ENCODE peak calls at places on chromosome 3, in four cellular contexts. R is ovary, O is colonic mucosa, E is sigmoid colon. B is an unnamed sample.
A peak's percentile ranks its signal among the peaks of the same experiment; 100 is the strongest.

GRCh38 chr3:186042521-186043202 is 66.2 kb downstream of the ETV5 start:
- DNase-seq in R (no peak), O (no peak), E (no peak), B (no peak)

GRCh38 chr3:189824629-189825312 is 193.6 kb downstream of the TP63 start:
- DNase-seq in R (no peak), O (no peak), E (no peak), B (peak; percentile 95)

GRCh38 chr3:7520059-7520458 is 659.1 kb downstream of the GRM7 start:
- DNase-seq in R (no peak), O (no peak), E (no peak), B (no peak)

GRCh38 chr3:10833855-10834414 is 17.9 kb downstream of the SLC6A11 start:
- DNase-seq in R (no peak), O (no peak), E (no peak), B (no peak)

GRCh38 chr3:70358978-70359580 is 46.6 kb upstream of the MDFIC2 start:
- DNase-seq in R (no peak), O (peak; percentile 19), E (no peak), B (peak; percentile 19)

GRCh38 chr3:196684548-196685407 is 27.3 kb downstream of the CEP19 start:
- DNase-seq in R (peak; percentile 60), O (peak; percentile 75), E (peak; percentile 75), B (no peak)

GRCh38 chr3:97821413-97821809 is 400 bp upstream of the CRYBG3 start:
- DNase-seq in R (no peak), O (peak; percentile 61), E (peak; percentile 77), B (peak; percentile 5)

GRCh38 chr3:194218646-194219453 is 82.9 kb downstream of the HES1 start:
- DNase-seq in R (no peak), O (no peak), E (no peak), B (no peak)

GRCh38 chr3:138817685-138818084 is 17.0 kb downstream of the PIK3CB start:
- DNase-seq in R (no peak), O (no peak), E (no peak), B (no peak)

GRCh38 chr3:111538687-111539086 is 3.3 kb upstream of the CD96 start:
- DNase-seq in R (no peak), O (no peak), E (no peak), B (no peak)

GRCh38 chr3:166080096-166080495 is 242.9 kb upstream of the BCHE start:
- DNase-seq in R (no peak), O (no peak), E (no peak), B (no peak)

GRCh38 chr3:126835472-126836219 is 131.6 kb downstream of the CHCHD6 start:
- DNase-seq in R (no peak), O (no peak), E (peak; percentile 20), B (peak; percentile 18)

GRCh38 chr3:12230406-12230805 is 58.5 kb upstream of the PPARG start:
- DNase-seq in R (no peak), O (no peak), E (no peak), B (no peak)

GRCh38 chr3:149971403-149972075 is 844 bp upstream of the PFN2 start:
- DNase-seq in R (no peak), O (peak; percentile 57), E (peak; percentile 75), B (no peak)

GRCh38 chr3:129690406-129690805 is 83.9 kb upstream of the PLXND1 start:
- DNase-seq in R (no peak), O (peak; percentile 28), E (no peak), B (peak; percentile 31)

GRCh38 chr3:196753201-196753600 is 13.5 kb downstream of the PAK2 start:
- DNase-seq in R (no peak), O (no peak), E (no peak), B (no peak)

GRCh38 chr3:193716155-193716554 is 123.1 kb downstream of the OPA1 start:
- DNase-seq in R (no peak), O (no peak), E (no peak), B (no peak)

GRCh38 chr3:149586871-149587270 is 71.0 kb downstream of the WWTR1 start:
- DNase-seq in R (no peak), O (no peak), E (no peak), B (peak; percentile 81)

GRCh38 chr3:133644768-133645167 is 17.0 kb downstream of the TOPBP1 start:
- DNase-seq in R (no peak), O (no peak), E (no peak), B (peak; percentile 54)

GRCh38 chr3:151434151-151434890 is 26.5 kb downstream of the IGSF10 start:
- DNase-seq in R (no peak), O (no peak), E (no peak), B (peak; percentile 75)

GRCh38 chr3:101687142-101687931 is 819 bp upstream of the RPL24 start:
- DNase-seq in R (no peak), O (no peak), E (no peak), B (no peak)

GRCh38 chr3:125310623-125311076 is 64.5 kb downstream of the ZNF148 start:
- DNase-seq in R (no peak), O (peak; percentile 35), E (no peak), B (no peak)

GRCh38 chr3:19632099-19633074 is 301.6 kb downstream of the EFHB start:
- DNase-seq in R (no peak), O (no peak), E (no peak), B (no peak)

GRCh38 chr3:152360303-152360702 is 91.6 kb downstream of the MBNL1 start:
- DNase-seq in R (no peak), O (no peak), E (no peak), B (no peak)

GRCh38 chr3:115699741-115700140 is 76.4 kb downstream of the GAP43 start:
- DNase-seq in R (no peak), O (no peak), E (no peak), B (no peak)

GRCh38 chr3:93969443-93969842 is 4.3 kb downstream of the PROS1 start:
- DNase-seq in R (no peak), O (no peak), E (no peak), B (peak; percentile 10)

GRCh38 chr3:125120370-125121122 is 64.7 kb upstream of the HEG1 start:
- DNase-seq in R (no peak), O (no peak), E (no peak), B (no peak)

GRCh38 chr3:190585771-190586630 is 72.1 kb downstream of the IL1RAP start:
- DNase-seq in R (no peak), O (no peak), E (no peak), B (peak; percentile 94)

GRCh38 chr3:157129782-157130137 is 30.2 kb downstream of the CCNL1 start:
- DNase-seq in R (no peak), O (peak; percentile 66), E (no peak), B (no peak)

GRCh38 chr3:196519738-196520122 is 4.6 kb upstream of the SMCO1 start:
- DNase-seq in R (no peak), O (no peak), E (no peak), B (no peak)

GRCh38 chr3:10344147-10344943 is 23.4 kb upstream of the SEC13 start:
- DNase-seq in R (peak; percentile 42), O (peak; percentile 34), E (no peak), B (no peak)

GRCh38 chr3:54146383-54147239 is 24.3 kb downstream of the CACNA2D3 start:
- DNase-seq in R (peak; percentile 45), O (peak; percentile 37), E (no peak), B (no peak)

GRCh38 chr3:57577786-57578185 is 19.4 kb downstream of the ARF4 start:
- DNase-seq in R (no peak), O (no peak), E (no peak), B (no peak)
- H3K4me3 ChIP-seq in R (no peak overlapping the region), O (no peak overlapping the region), E (no peak overlapping the region), B (no peak overlapping the region)

GRCh38 chr3:132596816-132597433 is at the start of gene ACKR4:
- DNase-seq in R (no peak), O (no peak), E (no peak), B (no peak)
- H3K4me3 ChIP-seq in R (peak within 1 kb of the TSS; percentile 19), O (no peak within 1 kb of the TSS), E (peak within 1 kb of the TSS; percentile 18), B (no peak within 1 kb of the TSS)

GRCh38 chr3:61612211-61612995 is 51.0 kb downstream of the PTPRG start:
- DNase-seq in R (no peak), O (no peak), E (no peak), B (no peak)

GRCh38 chr3:61616586-61616985 is 55.2 kb downstream of the PTPRG start:
- DNase-seq in R (no peak), O (no peak), E (no peak), B (no peak)

GRCh38 chr3:61615643-61616042 is 54.3 kb downstream of the PTPRG start:
- DNase-seq in R (no peak), O (no peak), E (peak; percentile 72), B (no peak)

GRCh38 chr3:61610316-61610715 is 48.9 kb downstream of the PTPRG start:
- DNase-seq in R (no peak), O (no peak), E (no peak), B (no peak)

DNA sequence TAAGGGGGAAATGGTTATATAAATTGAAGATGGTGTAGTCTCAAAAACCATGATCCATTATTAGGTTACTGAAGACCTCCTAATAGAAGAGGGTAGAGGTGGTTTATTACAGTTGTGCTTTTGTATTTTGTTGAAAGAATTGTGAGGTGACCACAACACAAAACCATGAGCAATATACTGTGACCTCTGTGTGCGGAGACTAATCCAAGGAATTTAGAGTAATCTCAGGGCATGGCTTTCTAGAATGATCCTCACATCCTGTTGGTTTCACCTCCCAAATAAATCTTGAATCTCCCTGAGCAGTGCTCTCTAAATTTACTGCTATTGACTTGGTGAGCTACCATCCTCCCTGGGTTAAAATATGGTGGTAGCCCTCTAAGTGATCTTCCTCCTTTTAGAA is 52.3 kb downstream of the PTPRG start:
- DNase-seq in R (no peak), O (no peak), E (no peak), B (no peak)
- H3K4me3 ChIP-seq in R (no peak overlapping the region), O (no peak overlapping the region), E (no peak overlapping the region), B (no peak overlapping the region)

DNA sequence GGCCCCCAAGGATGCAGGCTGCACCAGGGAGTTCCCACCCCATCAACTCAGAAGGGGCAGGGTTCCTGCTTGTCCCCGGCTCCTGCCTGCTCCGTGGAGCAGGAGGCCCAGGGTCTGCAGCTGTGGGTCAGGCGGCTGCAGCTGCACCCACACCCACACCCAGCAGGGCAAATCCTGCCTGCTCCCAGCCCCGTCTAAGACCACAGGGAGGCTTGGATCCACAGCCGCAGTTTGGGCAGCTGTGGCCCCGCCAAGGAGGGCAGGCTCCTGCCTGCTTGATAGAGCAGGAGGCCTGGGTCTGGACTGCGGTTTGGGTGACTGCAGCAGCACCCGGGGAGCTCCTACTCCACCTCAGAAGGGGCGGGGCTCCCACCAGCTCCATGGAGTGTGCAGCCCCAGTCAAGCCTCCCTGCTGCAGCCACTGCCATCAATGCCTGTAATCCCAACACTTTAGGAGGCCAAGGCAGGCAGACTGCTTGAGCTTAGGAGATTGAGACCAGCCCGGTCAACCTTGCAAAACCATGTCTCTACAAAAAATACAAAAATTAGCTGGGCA is 163.6 kb downstream of the OSBPL10 start:
- DNase-seq in R (no peak), O (no peak), E (no peak), B (no peak)
- H3K4me3 ChIP-seq in R (no peak overlapping the region), O (no peak overlapping the region), E (no peak overlapping the region), B (no peak overlapping the region)

GRCh38 chr3:17562845-17563244 is 179.6 kb downstream of the TBC1D5 start:
- DNase-seq in R (no peak), O (no peak), E (no peak), B (no peak)
- H3K4me3 ChIP-seq in R (no peak overlapping the region), O (no peak overlapping the region), E (no peak overlapping the region), B (no peak overlapping the region)

GRCh38 chr3:48695113-48695753 is 9.5 kb upstream of the NCKIPSD start:
- DNase-seq in R (peak; percentile 86), O (peak; percentile 54), E (peak; percentile 90), B (peak; percentile 31)
- H3K4me3 ChIP-seq in R (peak overlapping the region; percentile 59), O (no peak overlapping the region), E (peak overlapping the region; percentile 41), B (no peak overlapping the region)